ENCODE peak calls at places on chromosomes 16 and 17, in eight cellular contexts. One of them, this sample, is unnamed.

GRCh38 chr17:60563743-60564142 is 36.2 kb upstream of the PPM1D start:
- DNase-seq in iPS DF 6.9: no peak
- DNase-seq in HTR-8/SVneo: no peak
- DNase-seq in activated naive CD4-positive, alpha-beta T cell: no peak
- DNase-seq in HT-29: no peak
- DNase-seq in A172: no peak
- DNase-seq in IMR-90: no peak
- DNase-seq in activated T-helper 1 cell treated with anti-CD3 and anti-CD28 coated beads, Interleukin-12 subunit alpha, Interleukin-12 subunit beta, Interleukin-2, Interleukin-4 antibody, amounts not matched to agents 30 ng/mL and 10 ng/mL and 1 ng/mL, durations not matched to agents 14 hours and 24 hours and 36 hours: no peak
- DNase-seq in this sample: no peak

GRCh38 chr17:42895185-42895555 is 5.4 kb upstream of the G6PC1 start:
- DNase-seq in iPS DF 6.9: no peak
- DNase-seq in HTR-8/SVneo: peak
- DNase-seq in activated naive CD4-positive, alpha-beta T cell: no peak
- DNase-seq in HT-29: peak
- DNase-seq in A172: peak
- DNase-seq in IMR-90: peak
- DNase-seq in activated T-helper 1 cell treated with anti-CD3 and anti-CD28 coated beads, Interleukin-12 subunit alpha, Interleukin-12 subunit beta, Interleukin-2, Interleukin-4 antibody, amounts not matched to agents 30 ng/mL and 10 ng/mL and 1 ng/mL, durations not matched to agents 14 hours and 24 hours and 36 hours: no peak
- DNase-seq in this sample: no peak

GRCh38 chr17:62105861-62106260 is 40.8 kb upstream of the MED13 start:
- DNase-seq in iPS DF 6.9: no peak
- DNase-seq in HTR-8/SVneo: no peak
- DNase-seq in activated naive CD4-positive, alpha-beta T cell: no peak
- DNase-seq in HT-29: no peak
- DNase-seq in A172: no peak
- DNase-seq in IMR-90: no peak
- DNase-seq in activated T-helper 1 cell treated with anti-CD3 and anti-CD28 coated beads, Interleukin-12 subunit alpha, Interleukin-12 subunit beta, Interleukin-2, Interleukin-4 antibody, amounts not matched to agents 30 ng/mL and 10 ng/mL and 1 ng/mL, durations not matched to agents 14 hours and 24 hours and 36 hours: no peak
- DNase-seq in this sample: no peak

GRCh38 chr17:17749921-17750320 is 68.7 kb downstream of the RAI1 start:
- DNase-seq in iPS DF 6.9: peak
- DNase-seq in HTR-8/SVneo: peak
- DNase-seq in activated naive CD4-positive, alpha-beta T cell: no peak
- DNase-seq in HT-29: peak
- DNase-seq in A172: peak
- DNase-seq in IMR-90: peak
- DNase-seq in activated T-helper 1 cell treated with anti-CD3 and anti-CD28 coated beads, Interleukin-12 subunit alpha, Interleukin-12 subunit beta, Interleukin-2, Interleukin-4 antibody, amounts not matched to agents 30 ng/mL and 10 ng/mL and 1 ng/mL, durations not matched to agents 14 hours and 24 hours and 36 hours: peak
- DNase-seq in this sample: peak

GRCh38 chr17:17666111-17666714 is 15.0 kb upstream of the RAI1 start:
- DNase-seq in iPS DF 6.9: no peak
- DNase-seq in HTR-8/SVneo: no peak
- DNase-seq in activated naive CD4-positive, alpha-beta T cell: no peak
- DNase-seq in HT-29: no peak
- DNase-seq in A172: peak
- DNase-seq in IMR-90: peak
- DNase-seq in activated T-helper 1 cell treated with anti-CD3 and anti-CD28 coated beads, Interleukin-12 subunit alpha, Interleukin-12 subunit beta, Interleukin-2, Interleukin-4 antibody, amounts not matched to agents 30 ng/mL and 10 ng/mL and 1 ng/mL, durations not matched to agents 14 hours and 24 hours and 36 hours: no peak
- DNase-seq in this sample: no peak

GRCh38 chr17:82047379-82047778 is 4.2 kb downstream of the RFNG start:
- DNase-seq in iPS DF 6.9: no peak
- DNase-seq in HTR-8/SVneo: no peak
- DNase-seq in activated naive CD4-positive, alpha-beta T cell: no peak
- DNase-seq in HT-29: no peak
- DNase-seq in A172: no peak
- DNase-seq in IMR-90: no peak
- DNase-seq in activated T-helper 1 cell treated with anti-CD3 and anti-CD28 coated beads, Interleukin-12 subunit alpha, Interleukin-12 subunit beta, Interleukin-2, Interleukin-4 antibody, amounts not matched to agents 30 ng/mL and 10 ng/mL and 1 ng/mL, durations not matched to agents 14 hours and 24 hours and 36 hours: no peak
- DNase-seq in this sample: no peak

GRCh38 chr17:77834170-77835115 is 124.1 kb upstream of the TNRC6C start:
- DNase-seq in iPS DF 6.9: no peak
- DNase-seq in HTR-8/SVneo: peak
- DNase-seq in activated naive CD4-positive, alpha-beta T cell: no peak
- DNase-seq in HT-29: peak
- DNase-seq in A172: peak
- DNase-seq in IMR-90: peak
- DNase-seq in activated T-helper 1 cell treated with anti-CD3 and anti-CD28 coated beads, Interleukin-12 subunit alpha, Interleukin-12 subunit beta, Interleukin-2, Interleukin-4 antibody, amounts not matched to agents 30 ng/mL and 10 ng/mL and 1 ng/mL, durations not matched to agents 14 hours and 24 hours and 36 hours: peak
- DNase-seq in this sample: no peak

GRCh38 chr16:81096715-81097208 is 567 bp upstream of the GCSH start:
- DNase-seq in iPS DF 6.9: no peak
- DNase-seq in HTR-8/SVneo: no peak
- DNase-seq in activated naive CD4-positive, alpha-beta T cell: no peak
- DNase-seq in HT-29: no peak
- DNase-seq in A172: no peak
- DNase-seq in IMR-90: no peak
- DNase-seq in activated T-helper 1 cell treated with anti-CD3 and anti-CD28 coated beads, Interleukin-12 subunit alpha, Interleukin-12 subunit beta, Interleukin-2, Interleukin-4 antibody, amounts not matched to agents 30 ng/mL and 10 ng/mL and 1 ng/mL, durations not matched to agents 14 hours and 24 hours and 36 hours: no peak
- DNase-seq in this sample: no peak

GRCh38 chr16:31508706-31509523 is 724 bp upstream of the RUSF1 start:
- DNase-seq in iPS DF 6.9: no peak
- DNase-seq in HTR-8/SVneo: no peak
- DNase-seq in activated naive CD4-positive, alpha-beta T cell: no peak
- DNase-seq in HT-29: no peak
- DNase-seq in A172: peak
- DNase-seq in IMR-90: peak
- DNase-seq in activated T-helper 1 cell treated with anti-CD3 and anti-CD28 coated beads, Interleukin-12 subunit alpha, Interleukin-12 subunit beta, Interleukin-2, Interleukin-4 antibody, amounts not matched to agents 30 ng/mL and 10 ng/mL and 1 ng/mL, durations not matched to agents 14 hours and 24 hours and 36 hours: no peak
- DNase-seq in this sample: no peak

GRCh38 chr16:88778541-88779065 is 6.4 kb downstream of the PIEZO1 start:
- DNase-seq in iPS DF 6.9: no peak
- DNase-seq in HTR-8/SVneo: no peak
- DNase-seq in activated naive CD4-positive, alpha-beta T cell: no peak
- DNase-seq in HT-29: no peak
- DNase-seq in A172: no peak
- DNase-seq in IMR-90: no peak
- DNase-seq in activated T-helper 1 cell treated with anti-CD3 and anti-CD28 coated beads, Interleukin-12 subunit alpha, Interleukin-12 subunit beta, Interleukin-2, Interleukin-4 antibody, amounts not matched to agents 30 ng/mL and 10 ng/mL and 1 ng/mL, durations not matched to agents 14 hours and 24 hours and 36 hours: no peak
- DNase-seq in this sample: no peak

GRCh38 chr17:53649201-53649600 is 173.5 kb upstream of the KIF2B start:
- DNase-seq in iPS DF 6.9: no peak
- DNase-seq in HTR-8/SVneo: no peak
- DNase-seq in activated naive CD4-positive, alpha-beta T cell: no peak
- DNase-seq in HT-29: no peak
- DNase-seq in A172: no peak
- DNase-seq in IMR-90: no peak
- DNase-seq in activated T-helper 1 cell treated with anti-CD3 and anti-CD28 coated beads, Interleukin-12 subunit alpha, Interleukin-12 subunit beta, Interleukin-2, Interleukin-4 antibody, amounts not matched to agents 30 ng/mL and 10 ng/mL and 1 ng/mL, durations not matched to agents 14 hours and 24 hours and 36 hours: no peak
- DNase-seq in this sample: no peak

GRCh38 chr17:48510381-48510760 is 20.4 kb downstream of the HOXB1 start:
- DNase-seq in iPS DF 6.9: no peak
- DNase-seq in HTR-8/SVneo: no peak
- DNase-seq in activated naive CD4-positive, alpha-beta T cell: no peak
- DNase-seq in HT-29: no peak
- DNase-seq in A172: no peak
- DNase-seq in IMR-90: no peak
- DNase-seq in activated T-helper 1 cell treated with anti-CD3 and anti-CD28 coated beads, Interleukin-12 subunit alpha, Interleukin-12 subunit beta, Interleukin-2, Interleukin-4 antibody, amounts not matched to agents 30 ng/mL and 10 ng/mL and 1 ng/mL, durations not matched to agents 14 hours and 24 hours and 36 hours: no peak
- DNase-seq in this sample: no peak

GRCh38 chr17:54947396-54947795 is 21.1 kb downstream of the COX11 start:
- DNase-seq in iPS DF 6.9: no peak
- DNase-seq in HTR-8/SVneo: no peak
- DNase-seq in activated naive CD4-positive, alpha-beta T cell: no peak
- DNase-seq in HT-29: no peak
- DNase-seq in A172: no peak
- DNase-seq in IMR-90: no peak
- DNase-seq in activated T-helper 1 cell treated with anti-CD3 and anti-CD28 coated beads, Interleukin-12 subunit alpha, Interleukin-12 subunit beta, Interleukin-2, Interleukin-4 antibody, amounts not matched to agents 30 ng/mL and 10 ng/mL and 1 ng/mL, durations not matched to agents 14 hours and 24 hours and 36 hours: no peak
- DNase-seq in this sample: no peak

GRCh38 chr17:40343126-40344119 is 21.1 kb downstream of the GJD3 start:
- DNase-seq in iPS DF 6.9: no peak
- DNase-seq in HTR-8/SVneo: no peak
- DNase-seq in activated naive CD4-positive, alpha-beta T cell: no peak
- DNase-seq in HT-29: no peak
- DNase-seq in A172: no peak
- DNase-seq in IMR-90: no peak
- DNase-seq in activated T-helper 1 cell treated with anti-CD3 and anti-CD28 coated beads, Interleukin-12 subunit alpha, Interleukin-12 subunit beta, Interleukin-2, Interleukin-4 antibody, amounts not matched to agents 30 ng/mL and 10 ng/mL and 1 ng/mL, durations not matched to agents 14 hours and 24 hours and 36 hours: no peak
- DNase-seq in this sample: no peak

GRCh38 chr16:47016700-47017133 is 43.2 kb upstream of the DNAJA2 start:
- DNase-seq in iPS DF 6.9: no peak
- DNase-seq in HTR-8/SVneo: no peak
- DNase-seq in activated naive CD4-positive, alpha-beta T cell: no peak
- DNase-seq in HT-29: no peak
- DNase-seq in A172: no peak
- DNase-seq in IMR-90: no peak
- DNase-seq in activated T-helper 1 cell treated with anti-CD3 and anti-CD28 coated beads, Interleukin-12 subunit alpha, Interleukin-12 subunit beta, Interleukin-2, Interleukin-4 antibody, amounts not matched to agents 30 ng/mL and 10 ng/mL and 1 ng/mL, durations not matched to agents 14 hours and 24 hours and 36 hours: peak
- DNase-seq in this sample: peak

GRCh38 chr17:49487202-49487601 is 7.9 kb upstream of the NGFR start:
- DNase-seq in iPS DF 6.9: no peak
- DNase-seq in HTR-8/SVneo: no peak
- DNase-seq in activated naive CD4-positive, alpha-beta T cell: no peak
- DNase-seq in HT-29: no peak
- DNase-seq in A172: no peak
- DNase-seq in IMR-90: no peak
- DNase-seq in activated T-helper 1 cell treated with anti-CD3 and anti-CD28 coated beads, Interleukin-12 subunit alpha, Interleukin-12 subunit beta, Interleukin-2, Interleukin-4 antibody, amounts not matched to agents 30 ng/mL and 10 ng/mL and 1 ng/mL, durations not matched to agents 14 hours and 24 hours and 36 hours: no peak
- DNase-seq in this sample: no peak

GRCh38 chr16:85765273-85765672 is 14.4 kb upstream of the C16orf74 start:
- DNase-seq in iPS DF 6.9: no peak
- DNase-seq in HTR-8/SVneo: no peak
- DNase-seq in activated naive CD4-positive, alpha-beta T cell: no peak
- DNase-seq in HT-29: no peak
- DNase-seq in A172: no peak
- DNase-seq in IMR-90: no peak
- DNase-seq in activated T-helper 1 cell treated with anti-CD3 and anti-CD28 coated beads, Interleukin-12 subunit alpha, Interleukin-12 subunit beta, Interleukin-2, Interleukin-4 antibody, amounts not matched to agents 30 ng/mL and 10 ng/mL and 1 ng/mL, durations not matched to agents 14 hours and 24 hours and 36 hours: no peak
- DNase-seq in this sample: no peak